ENCODE peak calls at places on chromosome 4, in five cellular contexts. J, W, A, U and G are unnamed samples.

GRCh38 chr4:169164669-169165415 is 105.9 kb downstream of the SH3RF1 start:
- DNase-seq in J (no peak), W (peak), A (peak), U (no peak), G (no peak)

GRCh38 chr4:37662861-37663390 is 23.2 kb downstream of the RELL1 start:
- DNase-seq in J (no peak), W (no peak), A (no peak), U (no peak), G (no peak)

GRCh38 chr4:126955292-126956191 is 677.2 kb upstream of the INTU start:
- DNase-seq in J (no peak), W (no peak), A (no peak), U (no peak), G (no peak)

GRCh38 chr4:150368667-150369066 is 213.3 kb upstream of the MAB21L2 start:
- DNase-seq in J (no peak), W (no peak), A (no peak), U (no peak), G (no peak)

GRCh38 chr4:168098257-168098717 is 6.0 kb downstream of the ANXA10 start:
- DNase-seq in J (no peak), W (peak), A (no peak), U (no peak), G (peak)

GRCh38 chr4:114249561-114250356 is 270.3 kb upstream of the ARSJ start:
- DNase-seq in J (no peak), W (no peak), A (no peak), U (no peak), G (no peak)

GRCh38 chr4:81211956-81212355 is 3.1 kb downstream of the PRKG2 start:
- DNase-seq in J (no peak), W (no peak), A (no peak), U (no peak), G (no peak)

GRCh38 chr4:113871080-113871479 is 108.4 kb downstream of the ARSJ start:
- DNase-seq in J (no peak), W (no peak), A (no peak), U (no peak), G (no peak)

GRCh38 chr4:11471613-11472012 is 42.9 kb upstream of the HS3ST1 start:
- DNase-seq in J (no peak), W (no peak), A (no peak), U (no peak), G (peak)

GRCh38 chr4:26048962-26049361 is 134.9 kb downstream of the SMIM20 start:
- DNase-seq in J (no peak), W (peak), A (no peak), U (no peak), G (no peak)

GRCh38 chr4:182291597-182291996 is 48.4 kb downstream of the TENM3 start:
- DNase-seq in J (no peak), W (no peak), A (no peak), U (no peak), G (no peak)

GRCh38 chr4:88937081-88937480 is 119.9 kb downstream of the FAM13A start:
- DNase-seq in J (no peak), W (peak), A (no peak), U (no peak), G (no peak)

GRCh38 chr4:27217261-27217769 is 356.7 kb downstream of the STIM2 start:
- DNase-seq in J (no peak), W (peak), A (no peak), U (no peak), G (no peak)